ENCODE peak calls at places on chromosome 16, in four cellular contexts. A, C, U and X are unnamed samples.

GRCh38 chr16:16096858-16097213 is 126.5 kb downstream of the ABCC6 start:
- DNase-seq in C (no peak), A (no peak), U (no peak), X (no peak)

GRCh38 chr16:55257971-55258613 is 65.9 kb upstream of the IRX6 start:
- DNase-seq in U (no peak), A (peak), C (peak), X (peak)

GRCh38 chr16:81889896-81890634 is 111.0 kb downstream of the PLCG2 start:
- DNase-seq in C (peak), A (peak), U (no peak), X (peak)

GRCh38 chr16:85137323-85138072 is 25.2 kb upstream of the CIBAR2 start:
- DNase-seq in A (no peak), C (peak), U (no peak), X (no peak)

GRCh38 chr16:1870365-1871082 is 1.4 kb downstream of the MEIOB start:
- DNase-seq in A (no peak), C (peak), U (no peak), X (no peak)

GRCh38 chr16:29029168-29029994 is 44.5 kb downstream of the LAT start:
- DNase-seq in U (no peak), C (no peak), A (peak), X (no peak)

GRCh38 chr16:89395150-89396142 is 94.9 kb downstream of the ANKRD11 start:
- DNase-seq in C (peak), A (no peak), U (no peak), X (peak)

GRCh38 chr16:85157813-85158701 is 45.8 kb upstream of the CIBAR2 start:
- DNase-seq in U (peak), A (no peak), C (peak), X (no peak)

GRCh38 chr16:57486858-57487834 is 853 bp upstream of the DOK4 start:
- DNase-seq in U (no peak), A (no peak), C (no peak), X (no peak)

GRCh38 chr16:6926762-6927161 is 405.9 kb upstream of the RBFOX1 start:
- DNase-seq in A (no peak), C (no peak), U (no peak), X (no peak)

GRCh38 chr16:53948734-53949430 is 244.9 kb downstream of the FTO start:
- DNase-seq in C (no peak), U (no peak), A (no peak), X (no peak)

GRCh38 chr16:582614-583331 is 7.1 kb upstream of the RAB40C start:
- DNase-seq in U (no peak), A (no peak), C (no peak), X (no peak)

GRCh38 chr16:5480796-5481195 is 383.2 kb upstream of the EEF2KMT start:
- DNase-seq in U (no peak), C (no peak), A (no peak), X (no peak)

GRCh38 chr16:1277016-1277944 is 21.4 kb downstream of the TPSD1 start:
- DNase-seq in U (no peak), A (no peak), C (no peak), X (no peak)

GRCh38 chr16:19304670-19305240 is 19.2 kb downstream of the CLEC19A start:
- DNase-seq in A (no peak), U (no peak), C (no peak), X (no peak)

GRCh38 chr16:78931267-78932060 is 669.1 kb downstream of the MAF start:
- DNase-seq in U (no peak), A (no peak), C (no peak), X (no peak)

GRCh38 chr16:1379054-1379862 is 27.5 kb downstream of the GNPTG start:
- DNase-seq in A (peak), U (no peak), C (peak), X (peak)

GRCh38 chr16:80693553-80693952 is 110.8 kb downstream of the CDYL2 start:
- DNase-seq in U (no peak), C (no peak), A (no peak), X (no peak)

GRCh38 chr16:89319883-89320716 is 102.6 kb downstream of the ZNF778 start:
- DNase-seq in C (peak), A (peak), U (peak), X (no peak)

GRCh38 chr16:24255446-24256352 is at the start of gene CACNG3:
- DNase-seq in U (no peak), A (peak), C (peak), X (peak)

GRCh38 chr16:2230376-2230775 is 5.9 kb upstream of the DNASE1L2 start:
- DNase-seq in U (no peak), A (no peak), C (no peak), X (no peak)

GRCh38 chr16:85573696-85574641 is 39.2 kb upstream of the GSE1 start:
- DNase-seq in U (no peak), C (no peak), A (peak), X (peak)

GRCh38 chr16:53502331-53503269 is at the start of gene AKTIP:
- DNase-seq in C (no peak), A (no peak), U (no peak), X (peak)

GRCh38 chr16:15049581-15050180 is 6.2 kb downstream of the NTAN1 start:
- DNase-seq in C (no peak), A (no peak), U (no peak), X (no peak)

GRCh38 chr16:87592018-87592712 is 10.1 kb upstream of the JPH3 start:
- DNase-seq in C (no peak), U (no peak), A (no peak), X (no peak)

GRCh38 chr16:84751947-84752346 is 52.1 kb downstream of the USP10 start:
- DNase-seq in C (no peak), U (peak), A (no peak), X (no peak)

GRCh38 chr16:66199189-66199588 is 167.3 kb upstream of the CDH5 start:
- DNase-seq in U (no peak), A (no peak), C (no peak), X (no peak)

GRCh38 chr16:70739389-70739788 is 53.5 kb upstream of the MTSS2 start:
- DNase-seq in A (no peak), C (no peak), U (no peak), X (no peak)

GRCh38 chr16:58461056-58461455 is 38.9 kb upstream of the NDRG4 start:
- DNase-seq in U (no peak), C (no peak), A (no peak), X (no peak)

GRCh38 chr16:88529596-88529995 is 40.6 kb upstream of the ZC3H18 start:
- DNase-seq in C (no peak), A (no peak), U (no peak), X (no peak)

GRCh38 chr16:86319871-86320270 is 190.5 kb upstream of the FOXF1 start:
- DNase-seq in A (no peak), U (no peak), C (no peak), X (no peak)

GRCh38 chr16:56275076-56275475 is 83.8 kb downstream of the GNAO1 start:
- DNase-seq in A (peak), C (no peak), U (no peak), X (no peak)

GRCh38 chr16:19884611-19885455 is at the start of gene GPRC5B:
- DNase-seq in U (no peak), C (no peak), A (peak), X (peak)

GRCh38 chr16:9567674-9568073 is 476.2 kb downstream of the HAPSTR1 start:
- DNase-seq in C (no peak), A (no peak), U (no peak), X (no peak)

GRCh38 chr16:17470002-17470870 is 524 bp downstream of the XYLT1 start:
- DNase-seq in U (no peak), A (no peak), C (no peak), X (no peak)

DNA sequence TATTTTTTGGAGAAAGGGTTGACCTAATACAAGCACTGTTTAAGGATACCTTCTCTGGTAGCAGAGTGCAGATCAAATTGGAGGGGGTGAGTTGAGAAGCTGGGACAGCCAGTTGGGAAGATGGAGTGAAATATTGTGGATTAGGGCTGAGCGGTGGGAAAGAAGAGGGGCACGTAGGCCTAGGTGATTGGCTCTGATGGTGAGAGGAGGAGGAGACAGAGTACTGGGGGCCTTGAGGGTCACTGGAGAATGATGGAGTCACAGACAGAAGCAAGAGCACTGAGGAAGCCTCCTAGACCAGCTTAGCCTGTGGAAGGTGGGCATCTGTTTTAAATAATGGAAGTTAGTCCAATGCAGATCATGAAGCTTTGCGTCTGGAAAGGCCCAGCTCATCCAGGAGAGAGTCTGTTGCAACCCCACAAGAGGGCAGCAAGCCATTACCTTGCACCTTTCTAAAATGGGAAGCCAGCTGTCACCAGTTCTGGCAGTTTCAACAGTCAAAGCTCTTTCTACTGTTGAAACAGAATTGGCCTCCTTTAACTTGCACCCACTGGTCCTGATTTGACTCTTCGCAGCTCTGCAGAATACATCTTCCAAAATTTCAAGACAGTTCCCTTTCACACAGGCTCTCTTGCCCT is 11.8 kb downstream of the SLC9A5 start:
- DNase-seq in A (peak), U (no peak), C (peak), X (peak)
- TF ChIP-seq TARDBP in A (no peak), U (no peak), C (no peak), X (no peak)

GRCh38 chr16:12178251-12178990 is 201.9 kb downstream of the SNX29 start:
- DNase-seq in C (no peak), A (no peak), U (no peak), X (no peak)
- TF ChIP-seq TARDBP in C (no peak), A (no peak), U (no peak), X (no peak)

DNA sequence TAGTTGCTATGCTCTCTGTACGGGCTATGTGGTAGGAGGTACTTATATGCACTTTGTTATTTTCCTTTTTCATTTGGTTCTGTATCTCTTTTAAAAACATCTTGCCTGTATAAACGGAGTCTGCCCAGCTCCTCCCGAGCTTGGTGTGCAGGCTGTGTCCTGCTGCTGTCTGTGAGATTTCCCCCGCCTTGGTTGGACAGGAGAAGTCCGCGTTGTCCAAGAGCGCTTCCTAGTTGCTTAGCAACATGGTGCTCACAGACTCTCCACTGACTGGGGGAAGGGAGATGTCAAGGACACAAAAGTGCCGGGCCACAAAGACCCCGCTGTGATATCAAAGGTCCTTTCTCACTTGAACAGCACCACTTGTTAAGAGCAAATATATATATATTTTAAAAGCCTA is 134.4 kb upstream of the CPHXL start:
- DNase-seq in U (no peak), A (no peak), C (peak), X (no peak)
- TF ChIP-seq TARDBP in U (no peak), A (no peak), C (no peak), X (no peak)

GRCh38 chr16:30120340-30121105 is 2.5 kb downstream of the MAPK3 start:
- DNase-seq in A (no peak), U (no peak), C (no peak), X (no peak)

GRCh38 chr16:30124985-30125379 is 2.0 kb upstream of the MAPK3 start:
- DNase-seq in A (no peak), C (no peak), U (no peak), X (no peak)

GRCh38 chr16:30119428-30119827 is 3.6 kb downstream of the MAPK3 start:
- DNase-seq in U (no peak), A (no peak), C (no peak), X (no peak)

GRCh38 chr16:30122621-30123160 is 329 bp downstream of the MAPK3 start:
- DNase-seq in A (no peak), C (no peak), U (no peak), X (no peak)

GRCh38 chr16:30121741-30122620 is 1.0 kb downstream of the MAPK3 start:
- DNase-seq in C (no peak), U (no peak), A (no peak), X (no peak)
- TF ChIP-seq TARDBP in C (peak), U (no peak), A (no peak), X (no peak)

GRCh38 chr16:67959520-67959919 is 8.9 kb downstream of the SLC12A4 start:
- DNase-seq in A (peak), U (no peak), C (no peak), X (no peak)
- TF ChIP-seq TARDBP in A (no peak), U (no peak), C (no peak), X (no peak)

DNA sequence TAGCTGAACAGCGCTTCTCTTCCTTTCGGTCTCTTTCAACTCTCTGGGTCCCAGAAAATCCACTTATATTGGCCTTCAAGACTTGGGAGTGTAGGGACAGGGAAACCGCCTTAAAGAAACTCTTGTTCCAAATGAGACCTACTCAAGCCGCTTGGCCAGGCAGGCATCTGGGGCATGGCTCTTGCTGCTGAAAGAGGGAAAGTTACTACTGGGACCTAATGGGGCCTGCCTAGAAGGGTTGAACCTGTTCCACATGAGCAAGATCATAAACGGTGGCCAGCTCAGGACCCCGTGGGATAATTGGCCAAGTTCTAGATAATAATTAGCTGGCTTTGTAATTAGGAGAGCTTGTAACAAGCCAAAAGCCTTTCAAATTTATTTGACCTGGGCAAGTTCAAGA is 13.2 kb downstream of the CDH1 start:
- DNase-seq in U (no peak), A (no peak), C (no peak), X (no peak)
- TF ChIP-seq TARDBP in U (no peak), A (no peak), C (no peak), X (no peak)

DNA sequence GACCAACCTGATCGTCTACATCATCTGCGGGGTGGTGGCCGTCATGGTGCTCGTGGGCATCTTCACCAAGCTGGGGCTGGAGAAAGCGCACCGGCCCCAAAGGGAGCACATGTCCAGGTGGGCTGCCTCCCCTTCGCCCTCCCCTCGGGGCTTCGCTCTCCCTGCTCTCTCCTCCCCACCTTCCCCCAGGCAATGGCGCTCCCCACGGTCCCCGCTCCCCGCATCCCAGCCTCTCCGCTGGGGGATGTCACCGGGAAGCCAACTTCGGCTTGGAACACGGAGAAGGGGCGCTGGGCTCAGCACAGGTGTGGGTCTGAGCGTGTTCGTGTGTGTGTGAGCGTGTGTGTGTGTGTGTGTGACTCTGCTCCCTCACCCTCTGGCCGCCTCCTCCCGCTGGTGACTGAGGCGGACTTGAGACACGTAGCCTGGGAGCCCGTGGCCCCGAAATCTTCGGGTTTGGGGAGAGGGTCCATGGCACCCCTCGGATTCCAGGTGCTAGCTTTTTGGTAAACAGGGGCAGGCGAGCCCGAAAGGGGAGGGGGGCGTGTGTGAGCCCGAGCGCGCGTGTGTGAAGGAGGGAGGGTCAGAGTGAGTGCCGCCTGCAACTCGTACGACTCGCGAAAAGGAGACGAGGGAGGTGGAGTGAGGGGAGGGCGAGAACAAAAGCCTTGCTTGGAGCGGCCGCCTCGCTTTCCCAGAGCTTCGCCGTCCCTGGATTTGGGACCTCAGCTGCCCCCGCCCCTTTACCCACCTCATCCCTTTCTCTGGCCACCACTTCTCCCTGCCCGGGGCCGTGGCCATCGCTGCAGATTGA is 1.3 kb downstream of the SHISA9 start:
- DNase-seq in A (no peak), C (no peak), U (no peak), X (no peak)
- TF ChIP-seq TARDBP in A (no peak), C (no peak), U (no peak), X (no peak)

DNA sequence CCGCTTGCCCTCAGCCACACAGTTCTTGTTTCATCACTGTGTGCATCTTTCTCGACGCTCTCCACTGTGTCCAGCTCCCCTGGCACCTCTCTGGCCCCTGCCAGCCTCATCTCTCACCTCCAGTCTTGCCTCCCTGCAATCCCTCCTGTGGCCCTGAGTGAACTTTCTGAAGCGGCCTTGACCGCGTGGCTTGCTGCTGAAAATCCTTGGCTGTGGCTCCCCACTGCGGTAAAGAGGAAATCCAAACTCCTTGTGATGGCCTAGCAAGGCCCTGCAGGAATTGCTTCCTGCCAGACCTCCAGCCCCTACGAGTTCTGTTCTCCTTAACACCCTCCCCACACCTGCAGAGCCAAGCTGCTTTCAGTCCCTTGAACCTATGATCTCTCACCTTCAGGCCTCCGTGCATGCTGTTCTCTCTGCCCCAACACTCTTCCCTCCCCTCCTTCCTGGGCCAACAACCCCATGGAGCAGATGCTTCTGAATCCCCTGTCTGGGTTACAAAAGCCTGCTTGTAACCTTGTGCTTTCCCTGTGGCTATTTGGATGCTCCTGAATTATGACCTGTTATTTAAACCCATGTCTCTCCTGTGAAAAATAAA is 33.6 kb upstream of the BRD7 start:
- DNase-seq in C (no peak), A (no peak), U (no peak), X (no peak)
- TF ChIP-seq TARDBP in C (no peak), A (no peak), U (no peak), X (no peak)

GRCh38 chr16:31476305-31477219 is 4.6 kb downstream of the TGFB1I1 start:
- DNase-seq in A (peak), C (peak), U (no peak), X (no peak)
- TF ChIP-seq TARDBP in A (no peak), C (peak), U (no peak), X (no peak)

GRCh38 chr16:72815348-72816318 is 232.3 kb downstream of the ZFHX3 start:
- DNase-seq in A (no peak), U (peak), C (no peak), X (no peak)

GRCh38 chr16:72812651-72813050 is 235.3 kb downstream of the ZFHX3 start:
- DNase-seq in A (no peak), U (no peak), C (no peak), X (no peak)

GRCh38 chr16:72811867-72812266 is 236.1 kb downstream of the ZFHX3 start:
- DNase-seq in A (no peak), C (no peak), U (no peak), X (no peak)

GRCh38 chr16:72811188-72811720 is 236.7 kb downstream of the ZFHX3 start:
- DNase-seq in A (no peak), C (no peak), U (no peak), X (no peak)

DNA sequence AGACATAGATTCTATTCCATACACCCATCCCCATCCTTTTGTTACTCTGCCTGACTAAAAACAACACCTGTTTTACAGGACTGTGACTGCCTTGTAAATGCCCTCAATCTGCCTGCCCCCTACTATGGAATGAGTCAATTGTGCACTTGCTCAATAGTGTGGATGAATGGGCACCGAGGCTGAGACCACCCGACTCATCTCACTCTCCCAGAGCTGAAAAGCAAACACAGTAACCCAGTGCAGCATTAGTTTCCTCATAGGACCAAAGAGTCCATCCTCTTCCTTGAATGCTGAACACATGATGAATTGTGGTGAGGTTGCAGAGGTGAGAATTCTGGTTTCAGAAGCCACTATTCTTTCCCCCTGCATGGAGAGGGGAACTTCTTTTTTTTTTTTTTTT is 233.7 kb downstream of the ZFHX3 start:
- DNase-seq in U (no peak), C (no peak), A (no peak), X (no peak)
- TF ChIP-seq TARDBP in U (no peak), C (no peak), A (no peak), X (no peak)